ENCODE peak calls at places on chromosomes 12 and 14, in six cellular contexts. One of them, this sample, is unnamed.
A peak's percentile ranks its signal among the peaks of the same experiment; 100 is the strongest.

GRCh38 chr12:111584959-111585358 is 14.2 kb downstream of the ATXN2 start:
- DNase-seq in glutamatergic neuron: no peak
- DNase-seq in fibroblast of pulmonary artery: no peak
- DNase-seq in iPS-NIHi11: no peak
- DNase-seq in naive thymus-derived CD4-positive, alpha-beta T cell: no peak
- DNase-seq in CD4-positive, alpha-beta T cell: no peak
- DNase-seq in this sample: no peak

GRCh38 chr14:23650506-23650905 is 14.3 kb downstream of the DHRS2 start:
- DNase-seq in glutamatergic neuron: no peak
- DNase-seq in fibroblast of pulmonary artery: no peak
- DNase-seq in iPS-NIHi11: no peak
- DNase-seq in naive thymus-derived CD4-positive, alpha-beta T cell: no peak
- DNase-seq in CD4-positive, alpha-beta T cell: no peak
- DNase-seq in this sample: no peak

GRCh38 chr12:65830305-65830704 is 6.0 kb downstream of the HMGA2 start:
- DNase-seq in glutamatergic neuron: no peak
- DNase-seq in fibroblast of pulmonary artery: peak; percentile 51
- DNase-seq in iPS-NIHi11: no peak
- DNase-seq in naive thymus-derived CD4-positive, alpha-beta T cell: no peak
- DNase-seq in CD4-positive, alpha-beta T cell: no peak
- DNase-seq in this sample: no peak

GRCh38 chr12:14289596-14289995 is 75.9 kb upstream of the ATF7IP start:
- DNase-seq in glutamatergic neuron: no peak
- DNase-seq in fibroblast of pulmonary artery: no peak
- DNase-seq in iPS-NIHi11: no peak
- DNase-seq in naive thymus-derived CD4-positive, alpha-beta T cell: no peak
- DNase-seq in CD4-positive, alpha-beta T cell: no peak
- DNase-seq in this sample: no peak

GRCh38 chr12:42786400-42786799 is 196.9 kb upstream of the PRICKLE1 start:
- DNase-seq in glutamatergic neuron: no peak
- DNase-seq in fibroblast of pulmonary artery: no peak
- DNase-seq in iPS-NIHi11: no peak
- DNase-seq in naive thymus-derived CD4-positive, alpha-beta T cell: no peak
- DNase-seq in CD4-positive, alpha-beta T cell: no peak
- DNase-seq in this sample: no peak

GRCh38 chr14:78157855-78158436 is 12.2 kb upstream of the NRXN3 start:
- DNase-seq in glutamatergic neuron: no peak
- DNase-seq in fibroblast of pulmonary artery: peak; percentile 14
- DNase-seq in iPS-NIHi11: peak; percentile 57
- DNase-seq in naive thymus-derived CD4-positive, alpha-beta T cell: no peak
- DNase-seq in CD4-positive, alpha-beta T cell: no peak
- DNase-seq in this sample: no peak

GRCh38 chr12:7948585-7949264 is 12.7 kb upstream of the SLC2A3 start:
- DNase-seq in glutamatergic neuron: no peak
- DNase-seq in fibroblast of pulmonary artery: no peak
- DNase-seq in iPS-NIHi11: no peak
- DNase-seq in naive thymus-derived CD4-positive, alpha-beta T cell: no peak
- DNase-seq in CD4-positive, alpha-beta T cell: no peak
- DNase-seq in this sample: no peak

GRCh38 chr12:6613776-6614512 is 6.8 kb upstream of the CHD4 start:
- DNase-seq in glutamatergic neuron: peak; percentile 84
- DNase-seq in fibroblast of pulmonary artery: peak; percentile 98
- DNase-seq in iPS-NIHi11: peak; percentile 85
- DNase-seq in naive thymus-derived CD4-positive, alpha-beta T cell: peak; percentile 32
- DNase-seq in CD4-positive, alpha-beta T cell: no peak
- DNase-seq in this sample: peak; percentile 48

GRCh38 chr12:5797661-5798060 is 147.4 kb downstream of the ANO2 start:
- DNase-seq in glutamatergic neuron: no peak
- DNase-seq in fibroblast of pulmonary artery: no peak
- DNase-seq in iPS-NIHi11: no peak
- DNase-seq in naive thymus-derived CD4-positive, alpha-beta T cell: no peak
- DNase-seq in CD4-positive, alpha-beta T cell: no peak
- DNase-seq in this sample: no peak

GRCh38 chr14:71647086-71647784 is 285.0 kb upstream of the RGS6 start:
- DNase-seq in glutamatergic neuron: no peak
- DNase-seq in fibroblast of pulmonary artery: no peak
- DNase-seq in iPS-NIHi11: peak; percentile 60
- DNase-seq in naive thymus-derived CD4-positive, alpha-beta T cell: no peak
- DNase-seq in CD4-positive, alpha-beta T cell: no peak
- DNase-seq in this sample: no peak

GRCh38 chr12:42759622-42760273 is 170.2 kb upstream of the PRICKLE1 start:
- DNase-seq in glutamatergic neuron: no peak
- DNase-seq in fibroblast of pulmonary artery: peak; percentile 84
- DNase-seq in iPS-NIHi11: peak; percentile 43
- DNase-seq in naive thymus-derived CD4-positive, alpha-beta T cell: no peak
- DNase-seq in CD4-positive, alpha-beta T cell: no peak
- DNase-seq in this sample: no peak

GRCh38 chr14:104117341-104118005 is 20.9 kb upstream of the KIF26A start:
- DNase-seq in glutamatergic neuron: peak; percentile 19
- DNase-seq in fibroblast of pulmonary artery: no peak
- DNase-seq in iPS-NIHi11: no peak
- DNase-seq in naive thymus-derived CD4-positive, alpha-beta T cell: no peak
- DNase-seq in CD4-positive, alpha-beta T cell: no peak
- DNase-seq in this sample: no peak

GRCh38 chr14:99784508-99784907 is 8.7 kb upstream of the EML1 start:
- DNase-seq in glutamatergic neuron: no peak
- DNase-seq in fibroblast of pulmonary artery: no peak
- DNase-seq in iPS-NIHi11: no peak
- DNase-seq in naive thymus-derived CD4-positive, alpha-beta T cell: no peak
- DNase-seq in CD4-positive, alpha-beta T cell: no peak
- DNase-seq in this sample: no peak

GRCh38 chr12:96208346-96208745 is 14.2 kb downstream of the ELK3 start:
- DNase-seq in glutamatergic neuron: no peak
- DNase-seq in fibroblast of pulmonary artery: peak; percentile 90
- DNase-seq in iPS-NIHi11: no peak
- DNase-seq in naive thymus-derived CD4-positive, alpha-beta T cell: no peak
- DNase-seq in CD4-positive, alpha-beta T cell: no peak
- DNase-seq in this sample: no peak

GRCh38 chr12:120234643-120235368 is 30.7 kb downstream of the PXN start:
- DNase-seq in glutamatergic neuron: peak; percentile 78
- DNase-seq in fibroblast of pulmonary artery: peak; percentile 96
- DNase-seq in iPS-NIHi11: peak; percentile 74
- DNase-seq in naive thymus-derived CD4-positive, alpha-beta T cell: no peak
- DNase-seq in CD4-positive, alpha-beta T cell: no peak
- DNase-seq in this sample: no peak

GRCh38 chr14:74290415-74290814 is 12.3 kb downstream of the ABCD4 start:
- DNase-seq in glutamatergic neuron: no peak
- DNase-seq in fibroblast of pulmonary artery: peak; percentile 36
- DNase-seq in iPS-NIHi11: peak; percentile 67
- DNase-seq in naive thymus-derived CD4-positive, alpha-beta T cell: peak; percentile 10
- DNase-seq in CD4-positive, alpha-beta T cell: no peak
- DNase-seq in this sample: no peak

GRCh38 chr12:24280085-24280842 is 330.8 kb upstream of the SOX5 start:
- DNase-seq in glutamatergic neuron: no peak
- DNase-seq in fibroblast of pulmonary artery: no peak
- DNase-seq in iPS-NIHi11: no peak
- DNase-seq in naive thymus-derived CD4-positive, alpha-beta T cell: no peak
- DNase-seq in CD4-positive, alpha-beta T cell: no peak
- DNase-seq in this sample: no peak

GRCh38 chr12:90979936-90980335 is 24.8 kb downstream of the EPYC start:
- DNase-seq in glutamatergic neuron: no peak
- DNase-seq in fibroblast of pulmonary artery: peak; percentile 58
- DNase-seq in iPS-NIHi11: no peak
- DNase-seq in naive thymus-derived CD4-positive, alpha-beta T cell: no peak
- DNase-seq in CD4-positive, alpha-beta T cell: no peak
- DNase-seq in this sample: no peak

GRCh38 chr12:53103860-53104305 is 597 bp downstream of the SOAT2 start:
- DNase-seq in glutamatergic neuron: no peak
- DNase-seq in fibroblast of pulmonary artery: no peak
- DNase-seq in iPS-NIHi11: no peak
- DNase-seq in naive thymus-derived CD4-positive, alpha-beta T cell: no peak
- DNase-seq in CD4-positive, alpha-beta T cell: no peak
- DNase-seq in this sample: no peak

GRCh38 chr12:108667349-108667748 is 33.7 kb upstream of the SELPLG start:
- DNase-seq in glutamatergic neuron: no peak
- DNase-seq in fibroblast of pulmonary artery: peak; percentile 30
- DNase-seq in iPS-NIHi11: no peak
- DNase-seq in naive thymus-derived CD4-positive, alpha-beta T cell: no peak
- DNase-seq in CD4-positive, alpha-beta T cell: no peak
- DNase-seq in this sample: no peak

GRCh38 chr12:11756523-11756922 is 107.0 kb downstream of the ETV6 start:
- DNase-seq in glutamatergic neuron: no peak
- DNase-seq in fibroblast of pulmonary artery: no peak
- DNase-seq in iPS-NIHi11: no peak
- DNase-seq in naive thymus-derived CD4-positive, alpha-beta T cell: no peak
- DNase-seq in CD4-positive, alpha-beta T cell: no peak
- DNase-seq in this sample: no peak

GRCh38 chr12:51714666-51715065 is 123.6 kb downstream of the SCN8A start:
- DNase-seq in glutamatergic neuron: no peak
- DNase-seq in fibroblast of pulmonary artery: no peak
- DNase-seq in iPS-NIHi11: no peak
- DNase-seq in naive thymus-derived CD4-positive, alpha-beta T cell: no peak
- DNase-seq in CD4-positive, alpha-beta T cell: no peak
- DNase-seq in this sample: no peak

GRCh38 chr12:124461851-124462623 is 105.4 kb downstream of the NCOR2 start:
- DNase-seq in glutamatergic neuron: no peak
- DNase-seq in fibroblast of pulmonary artery: no peak
- DNase-seq in iPS-NIHi11: no peak
- DNase-seq in naive thymus-derived CD4-positive, alpha-beta T cell: no peak
- DNase-seq in CD4-positive, alpha-beta T cell: no peak
- DNase-seq in this sample: no peak

GRCh38 chr12:71748081-71748850 is 6.4 kb upstream of the RAB21 start:
- DNase-seq in glutamatergic neuron: no peak
- DNase-seq in fibroblast of pulmonary artery: no peak
- DNase-seq in iPS-NIHi11: no peak
- DNase-seq in naive thymus-derived CD4-positive, alpha-beta T cell: no peak
- DNase-seq in CD4-positive, alpha-beta T cell: no peak
- DNase-seq in this sample: no peak

GRCh38 chr12:122078141-122079037 is at the start of gene MLXIP:
- DNase-seq in glutamatergic neuron: peak; percentile 95
- DNase-seq in fibroblast of pulmonary artery: peak; percentile 93
- DNase-seq in iPS-NIHi11: peak; percentile 98
- DNase-seq in naive thymus-derived CD4-positive, alpha-beta T cell: peak; percentile 84
- DNase-seq in CD4-positive, alpha-beta T cell: peak; percentile 71
- DNase-seq in this sample: peak; percentile 87

GRCh38 chr14:69525896-69526295 is 41.4 kb downstream of the PLEKHD1 start:
- DNase-seq in glutamatergic neuron: no peak
- DNase-seq in fibroblast of pulmonary artery: no peak
- DNase-seq in iPS-NIHi11: no peak
- DNase-seq in naive thymus-derived CD4-positive, alpha-beta T cell: no peak
- DNase-seq in CD4-positive, alpha-beta T cell: no peak
- DNase-seq in this sample: no peak

GRCh38 chr14:71488703-71489141 is 443.5 kb upstream of the RGS6 start:
- DNase-seq in glutamatergic neuron: no peak
- DNase-seq in fibroblast of pulmonary artery: peak; percentile 56
- DNase-seq in iPS-NIHi11: no peak
- DNase-seq in naive thymus-derived CD4-positive, alpha-beta T cell: no peak
- DNase-seq in CD4-positive, alpha-beta T cell: no peak
- DNase-seq in this sample: no peak

GRCh38 chr12:69056743-69057515 is 124.0 kb upstream of the CPM start:
- DNase-seq in glutamatergic neuron: no peak
- DNase-seq in fibroblast of pulmonary artery: peak; percentile 82
- DNase-seq in iPS-NIHi11: no peak
- DNase-seq in naive thymus-derived CD4-positive, alpha-beta T cell: no peak
- DNase-seq in CD4-positive, alpha-beta T cell: no peak
- DNase-seq in this sample: no peak

GRCh38 chr12:16599081-16599480 is 6.9 kb downstream of the LMO3 start:
- DNase-seq in glutamatergic neuron: no peak
- DNase-seq in fibroblast of pulmonary artery: no peak
- DNase-seq in iPS-NIHi11: no peak
- DNase-seq in naive thymus-derived CD4-positive, alpha-beta T cell: no peak
- DNase-seq in CD4-positive, alpha-beta T cell: no peak
- DNase-seq in this sample: no peak

GRCh38 chr14:72616294-72616693 is 277.6 kb downstream of the DPF3 start:
- DNase-seq in glutamatergic neuron: no peak
- DNase-seq in fibroblast of pulmonary artery: peak; percentile 69
- DNase-seq in iPS-NIHi11: no peak
- DNase-seq in naive thymus-derived CD4-positive, alpha-beta T cell: no peak
- DNase-seq in CD4-positive, alpha-beta T cell: no peak
- DNase-seq in this sample: no peak

GRCh38 chr12:25769076-25769945 is 189.2 kb upstream of the RASSF8 start:
- DNase-seq in glutamatergic neuron: no peak
- DNase-seq in fibroblast of pulmonary artery: peak; percentile 87
- DNase-seq in iPS-NIHi11: no peak
- DNase-seq in naive thymus-derived CD4-positive, alpha-beta T cell: no peak
- DNase-seq in CD4-positive, alpha-beta T cell: no peak
- DNase-seq in this sample: no peak

GRCh38 chr14:24372701-24373416 is 4.9 kb downstream of the NFATC4 start:
- DNase-seq in glutamatergic neuron: peak; percentile 31
- DNase-seq in fibroblast of pulmonary artery: peak; percentile 67
- DNase-seq in iPS-NIHi11: no peak
- DNase-seq in naive thymus-derived CD4-positive, alpha-beta T cell: no peak
- DNase-seq in CD4-positive, alpha-beta T cell: no peak
- DNase-seq in this sample: no peak

GRCh38 chr14:38948171-38948570 is 154.9 kb downstream of the SEC23A start:
- DNase-seq in glutamatergic neuron: no peak
- DNase-seq in fibroblast of pulmonary artery: peak; percentile 49
- DNase-seq in iPS-NIHi11: no peak
- DNase-seq in naive thymus-derived CD4-positive, alpha-beta T cell: no peak
- DNase-seq in CD4-positive, alpha-beta T cell: no peak
- DNase-seq in this sample: no peak

GRCh38 chr12:80713419-80713818 is 3.3 kb upstream of the MYF5 start:
- DNase-seq in glutamatergic neuron: no peak
- DNase-seq in fibroblast of pulmonary artery: no peak
- DNase-seq in iPS-NIHi11: no peak
- DNase-seq in naive thymus-derived CD4-positive, alpha-beta T cell: no peak
- DNase-seq in CD4-positive, alpha-beta T cell: no peak
- DNase-seq in this sample: no peak

GRCh38 chr12:49929581-49929980 is 21.0 kb upstream of the AQP2 start:
- DNase-seq in glutamatergic neuron: no peak
- DNase-seq in fibroblast of pulmonary artery: no peak
- DNase-seq in iPS-NIHi11: no peak
- DNase-seq in naive thymus-derived CD4-positive, alpha-beta T cell: no peak
- DNase-seq in CD4-positive, alpha-beta T cell: no peak
- DNase-seq in this sample: no peak

GRCh38 chr12:16325426-16325825 is 22.0 kb upstream of the MGST1 start:
- DNase-seq in glutamatergic neuron: no peak
- DNase-seq in fibroblast of pulmonary artery: no peak
- DNase-seq in iPS-NIHi11: no peak
- DNase-seq in naive thymus-derived CD4-positive, alpha-beta T cell: no peak
- DNase-seq in CD4-positive, alpha-beta T cell: no peak
- DNase-seq in this sample: no peak

GRCh38 chr12:19546611-19547162 is 107.4 kb downstream of the AEBP2 start:
- DNase-seq in glutamatergic neuron: no peak
- DNase-seq in fibroblast of pulmonary artery: peak; percentile 82
- DNase-seq in iPS-NIHi11: no peak
- DNase-seq in naive thymus-derived CD4-positive, alpha-beta T cell: no peak
- DNase-seq in CD4-positive, alpha-beta T cell: no peak
- DNase-seq in this sample: no peak

GRCh38 chr12:107622005-107622404 is 63.6 kb upstream of the PWP1 start:
- DNase-seq in glutamatergic neuron: no peak
- DNase-seq in fibroblast of pulmonary artery: peak; percentile 11
- DNase-seq in iPS-NIHi11: peak; percentile 75
- DNase-seq in naive thymus-derived CD4-positive, alpha-beta T cell: no peak
- DNase-seq in CD4-positive, alpha-beta T cell: no peak
- DNase-seq in this sample: no peak

GRCh38 chr14:75977544-75977943 is 4.3 kb downstream of the TGFB3 start:
- DNase-seq in glutamatergic neuron: no peak
- DNase-seq in fibroblast of pulmonary artery: no peak
- DNase-seq in iPS-NIHi11: no peak
- DNase-seq in naive thymus-derived CD4-positive, alpha-beta T cell: no peak
- DNase-seq in CD4-positive, alpha-beta T cell: no peak
- DNase-seq in this sample: no peak

GRCh38 chr12:82682851-82683261 is 3.9 kb upstream of the TMTC2 start:
- DNase-seq in glutamatergic neuron: no peak
- DNase-seq in fibroblast of pulmonary artery: no peak
- DNase-seq in iPS-NIHi11: no peak
- DNase-seq in naive thymus-derived CD4-positive, alpha-beta T cell: no peak
- DNase-seq in CD4-positive, alpha-beta T cell: no peak
- DNase-seq in this sample: no peak

This sample was measured in CD8-positive, alpha-beta memory T cell.